ENCODE peak calls at places on chromosomes 6 and 20, in eight cellular contexts. J is A549; B is PC-3; A is mesendoderm; Z is CD8-positive, alpha-beta T cell; G is kidney; P is mammary epithelial cell; R is heart left ventricle. D is an unnamed sample.

GRCh38 chr20:45088247-45088646 is 12.7 kb downstream of the KCNS1 start:
- DNase-seq in J (no peak), B (peak), A (peak), Z (no peak), G (no peak), P (peak), R (no peak), D (no peak)

GRCh38 chr6:105363100-105363754 is 39.7 kb downstream of the PREP start:
- DNase-seq in J (no peak), B (peak), A (no peak), Z (no peak), G (no peak), P (peak), R (no peak), D (no peak)

GRCh38 chr6:107083047-107083768 is 32.1 kb downstream of the BEND3 start:
- DNase-seq in J (no peak), B (no peak), A (no peak), Z (no peak), G (no peak), P (no peak), R (no peak), D (no peak)

GRCh38 chr6:87099472-87099871 is 4.6 kb upstream of the CGA start:
- DNase-seq in J (no peak), B (no peak), A (no peak), Z (no peak), G (no peak), P (no peak), R (no peak), D (no peak)

GRCh38 chr6:116779569-116780164 is 14.1 kb upstream of the FAM162B start:
- DNase-seq in J (peak), B (peak), A (peak), Z (no peak), G (no peak), P (no peak), R (no peak), D (no peak)

GRCh38 chr6:154257074-154257473 is 99.5 kb downstream of the IPCEF1 start:
- DNase-seq in J (no peak), B (no peak), A (no peak), Z (no peak), G (no peak), P (no peak), R (peak), D (no peak)

GRCh38 chr20:17666491-17666890 is 15.6 kb downstream of the RRBP1 start:
- DNase-seq in J (no peak), B (no peak), A (no peak), Z (no peak), G (no peak), P (no peak), R (no peak), D (no peak)

GRCh38 chr6:38316099-38316868 is 323.4 kb downstream of the BTBD9 start:
- DNase-seq in J (no peak), B (peak), A (no peak), Z (no peak), G (no peak), P (no peak), R (no peak), D (no peak)

GRCh38 chr6:36897629-36898028 is 11.9 kb downstream of the C6orf89 start:
- DNase-seq in J (peak), B (peak), A (peak), Z (no peak), G (no peak), P (peak), R (no peak), D (peak)

GRCh38 chr6:13006578-13007300 is 290.2 kb downstream of the PHACTR1 start:
- DNase-seq in J (no peak), B (peak), A (no peak), Z (no peak), G (no peak), P (no peak), R (no peak), D (no peak)

GRCh38 chr6:105359419-105360366 is 43.2 kb downstream of the PREP start:
- DNase-seq in J (peak), B (peak), A (peak), Z (no peak), G (no peak), P (peak), R (no peak), D (no peak)

GRCh38 chr6:114581293-114581692 is 238.5 kb upstream of the HS3ST5 start:
- DNase-seq in J (no peak), B (peak), A (no peak), Z (no peak), G (no peak), P (no peak), R (no peak), D (no peak)

GRCh38 chr6:122264557-122264956 is 134.9 kb upstream of the HSF2 start:
- DNase-seq in J (no peak), B (no peak), A (peak), Z (no peak), G (no peak), P (no peak), R (no peak), D (no peak)

GRCh38 chr20:1491281-1491840 is at the start of gene SIRPB2:
- DNase-seq in J (no peak), B (no peak), A (no peak), Z (no peak), G (no peak), P (no peak), R (peak), D (no peak)

GRCh38 chr20:46746972-46747371 is 37.5 kb downstream of the SLC2A10 start:
- DNase-seq in J (peak), B (peak), A (peak), Z (no peak), G (no peak), P (peak), R (no peak), D (no peak)

GRCh38 chr6:90406957-90407356 is 110.3 kb upstream of the BACH2 start:
- DNase-seq in J (no peak), B (peak), A (peak), Z (no peak), G (no peak), P (peak), R (no peak), D (no peak)

GRCh38 chr6:170176621-170177382 is 114.1 kb downstream of the DLL1 start:
- DNase-seq in J (peak), B (no peak), A (no peak), Z (peak), G (peak), P (no peak), R (no peak), D (no peak)

GRCh38 chr20:46903937-46904336 is 9.3 kb downstream of the EYA2 start:
- DNase-seq in J (no peak), B (no peak), A (no peak), Z (no peak), G (no peak), P (no peak), R (no peak), D (no peak)

GRCh38 chr6:158518196-158519127 is 41.4 kb upstream of the TMEM181 start:
- DNase-seq in J (peak), B (peak), A (peak), Z (peak), G (no peak), P (peak), R (peak), D (peak)

GRCh38 chr6:30725713-30726505 is 5.8 kb downstream of the TUBB start:
- DNase-seq in J (peak), B (peak), A (peak), Z (no peak), G (no peak), P (no peak), R (no peak), D (no peak)

GRCh38 chr20:21505161-21505809 is 8.6 kb downstream of the NKX2-2 start:
- DNase-seq in J (peak), B (peak), A (peak), Z (peak), G (peak), P (peak), R (peak), D (peak)

GRCh38 chr6:13268914-13269532 is 59.3 kb downstream of the TBC1D7 start:
- DNase-seq in J (no peak), B (peak), A (peak), Z (no peak), G (no peak), P (peak), R (no peak), D (no peak)

GRCh38 chr6:1792989-1793388 is 183.3 kb downstream of the FOXC1 start:
- DNase-seq in J (peak), B (peak), A (peak), Z (no peak), G (no peak), P (peak), R (no peak), D (no peak)

GRCh38 chr6:53986721-53987526 is 124.3 kb upstream of the MLIP start:
- DNase-seq in J (no peak), B (no peak), A (peak), Z (no peak), G (no peak), P (peak), R (no peak), D (no peak)

GRCh38 chr20:2429061-2429460 is 41.5 kb downstream of the SNRPB start:
- DNase-seq in J (no peak), B (no peak), A (no peak), Z (no peak), G (no peak), P (no peak), R (no peak), D (no peak)

GRCh38 chr6:15313367-15313766 is 67.5 kb downstream of the JARID2 start:
- DNase-seq in J (no peak), B (no peak), A (no peak), Z (no peak), G (no peak), P (no peak), R (no peak), D (no peak)

GRCh38 chr20:34042286-34042685 is 48.6 kb downstream of the RALY start:
- DNase-seq in J (no peak), B (no peak), A (no peak), Z (no peak), G (no peak), P (no peak), R (peak), D (peak)

DNA sequence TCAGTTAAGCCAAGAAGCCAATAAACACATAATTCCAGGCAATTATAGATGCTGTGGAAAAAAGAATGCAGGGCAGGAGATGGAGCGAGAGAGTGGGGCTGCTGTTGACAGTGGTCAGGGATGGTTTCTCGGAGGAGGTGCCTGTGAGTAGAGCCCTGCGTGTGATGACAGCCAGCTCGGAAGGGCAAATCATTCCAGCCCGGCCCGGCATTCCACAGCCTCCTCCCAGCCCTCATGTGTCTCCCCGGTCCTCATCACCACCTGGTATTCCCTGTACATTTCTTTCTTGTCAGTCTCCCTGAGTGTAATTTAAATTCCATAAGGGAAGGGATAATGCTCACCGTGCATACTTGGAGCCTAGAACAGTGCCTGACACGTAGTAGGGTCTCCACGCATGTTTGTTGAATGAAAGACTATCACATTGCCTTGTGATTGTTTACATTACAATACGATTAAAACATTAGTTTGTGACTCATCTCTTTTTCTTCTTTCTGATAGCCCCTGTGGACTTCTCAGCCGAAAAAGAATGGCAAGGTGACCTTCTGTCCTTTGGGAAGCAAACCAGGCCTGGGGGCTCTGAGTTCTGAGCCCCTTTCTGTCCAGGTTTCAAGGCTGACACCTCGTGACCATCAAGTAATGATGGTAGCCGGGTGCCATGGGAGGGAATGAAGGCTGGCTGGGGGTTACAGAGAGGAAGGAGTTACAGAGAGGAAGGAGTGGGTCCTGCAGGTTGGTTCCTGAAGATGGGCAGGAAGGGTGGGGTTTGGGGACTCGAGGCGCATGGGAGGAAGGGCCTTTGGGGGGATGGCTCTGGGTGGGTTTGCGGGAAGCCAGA is 379.5 kb upstream of the SULF2 start:
- DNase-seq in J (no peak), B (no peak), A (no peak), Z (no peak), G (no peak), P (no peak), R (no peak), D (no peak)
- H3K27ac ChIP-seq in J (no peak), B (no peak), A (no peak), Z (no peak), G (no peak), P (no peak), R (no peak), D (no peak)

GRCh38 chr6:35214869-35215664 is 1.3 kb downstream of the SCUBE3 start:
- DNase-seq in J (no peak), B (no peak), A (peak), Z (no peak), G (no peak), P (no peak), R (no peak), D (no peak)
- H3K4me3 ChIP-seq in J (no peak), B (peak), A (no peak), Z (no peak), G (peak), P (no peak), R (peak), D (no peak)

GRCh38 chr6:88561034-88561973 is 395.2 kb upstream of the CNR1 start:
- DNase-seq in J (no peak), B (no peak), A (no peak), Z (no peak), G (no peak), P (no peak), R (no peak), D (no peak)
- H3K27ac ChIP-seq in J (no peak), B (no peak), A (no peak), Z (no peak), G (no peak), P (no peak), R (no peak), D (no peak)

DNA sequence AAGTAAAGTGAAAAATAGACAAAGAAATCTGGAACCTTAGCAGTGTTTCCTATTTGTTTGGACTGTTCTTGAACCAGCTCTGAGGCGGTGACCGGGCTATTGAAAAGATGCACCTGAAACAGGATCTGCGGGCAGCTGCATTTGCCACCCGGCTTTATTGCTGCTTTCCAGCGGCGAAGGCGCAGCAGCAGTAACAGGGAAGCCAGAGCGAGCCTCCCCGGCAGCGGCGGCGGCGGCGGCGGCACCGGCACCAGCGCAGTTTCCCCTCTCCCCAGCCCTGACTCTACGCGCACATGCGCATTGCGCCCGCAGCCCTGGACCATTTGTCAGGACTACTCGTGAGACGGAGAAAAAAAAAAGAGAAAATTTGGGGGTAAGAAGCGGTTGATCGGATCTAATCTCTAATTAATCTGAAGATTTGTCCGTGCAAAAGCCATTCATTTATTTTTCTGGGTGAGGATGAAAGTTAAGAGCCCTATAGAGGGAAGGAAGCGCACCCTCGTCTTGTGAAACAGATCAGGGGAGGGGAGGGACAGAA is at the start of gene L3MBTL3:
- DNase-seq in J (peak), B (peak), A (peak), Z (peak), G (peak), P (peak), R (peak), D (peak)
- H3K4me3 ChIP-seq in J (peak), B (peak), A (peak), Z (peak), G (peak), P (peak), R (peak), D (peak)

DNA sequence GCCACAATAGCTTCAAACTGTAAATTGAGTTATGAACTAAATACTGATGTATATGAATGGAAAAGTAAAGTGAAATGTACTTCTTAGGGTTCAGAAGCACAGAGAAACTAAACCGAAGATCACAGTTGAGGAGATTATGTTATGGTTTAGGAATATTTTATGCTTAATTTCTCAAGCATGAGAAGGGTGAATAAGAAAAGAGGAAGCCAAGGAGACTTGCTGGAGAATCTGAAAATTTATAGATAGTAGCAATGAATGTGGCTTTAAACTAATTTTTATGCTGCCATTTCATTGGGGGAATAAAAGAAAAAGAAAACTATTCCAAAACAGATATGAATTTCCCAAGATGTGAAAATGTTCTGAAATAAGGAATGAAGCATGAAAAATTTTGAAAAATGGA is 5.6 kb downstream of the ANKS1A start:
- DNase-seq in J (no peak), B (no peak), A (no peak), Z (no peak), G (no peak), P (no peak), R (no peak), D (no peak)
- H3K27ac ChIP-seq in J (no peak), B (no peak), A (no peak), Z (no peak), G (no peak), P (no peak), R (no peak), D (no peak)

GRCh38 chr6:139964737-139965136 is 590.3 kb upstream of the CITED2 start:
- DNase-seq in J (no peak), B (no peak), A (no peak), Z (no peak), G (no peak), P (no peak), R (no peak), D (no peak)
- H3K4me3 ChIP-seq in J (no peak), B (no peak), A (no peak), Z (no peak), G (no peak), P (no peak), R (no peak), D (no peak)

DNA sequence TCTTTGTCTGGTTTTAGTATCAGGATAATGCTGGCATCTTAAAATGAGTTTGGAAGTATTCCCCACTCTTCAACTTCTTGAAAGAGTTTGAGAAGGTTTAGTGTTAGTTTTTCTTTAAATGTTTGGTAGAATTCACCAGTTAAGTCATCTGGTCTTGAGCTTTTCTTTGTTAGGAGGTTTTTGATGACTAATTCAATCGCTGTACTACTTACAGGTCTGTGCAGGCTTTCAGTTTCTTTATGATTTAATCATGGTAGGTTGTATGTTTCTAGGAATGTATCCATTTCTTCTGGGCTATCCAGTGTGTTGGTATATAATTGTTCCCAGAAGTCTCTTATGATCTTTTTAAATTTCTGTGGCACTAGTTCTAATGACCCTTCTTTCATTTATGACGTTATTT is 215.5 kb downstream of the LRFN2 start:
- DNase-seq in J (no peak), B (no peak), A (no peak), Z (no peak), G (no peak), P (peak), R (no peak), D (no peak)
- H3K27ac ChIP-seq in J (no peak), B (no peak), A (no peak), Z (no peak), G (no peak), P (peak), R (no peak), D (no peak)

GRCh38 chr6:21317634-21318033 is 275.9 kb upstream of the SOX4 start:
- DNase-seq in J (no peak), B (no peak), A (no peak), Z (no peak), G (no peak), P (no peak), R (no peak), D (no peak)
- H3K4me3 ChIP-seq in J (no peak), B (no peak), A (no peak), Z (no peak), G (peak), P (no peak), R (no peak), D (no peak)

GRCh38 chr20:18879262-18879661 is 65.7 kb downstream of the SCP2D1 start:
- DNase-seq in J (peak), B (peak), A (no peak), Z (no peak), G (no peak), P (peak), R (no peak), D (no peak)
- H3K27ac ChIP-seq in J (peak), B (peak), A (no peak), Z (no peak), G (no peak), P (peak), R (no peak), D (no peak)